ENCODE peak calls at places on chromosomes 7 and 10, in ten cellular contexts. W, D, A, Y, B, N, Z, M, U and I are unnamed samples.

GRCh38 chr10:67926956-67927355 is 42.5 kb downstream of the SIRT1 start:
- DNase-seq in W (no peak), D (no peak), A (no peak), Y (no peak), B (no peak), N (no peak), Z (no peak), M (no peak), U (no peak), I (no peak)

GRCh38 chr10:45199380-45199740 is 116.0 kb downstream of the OR13A1 start:
- DNase-seq in W (no peak), D (no peak), A (no peak), Y (no peak), B (no peak), N (no peak), Z (peak; percentile 61), M (no peak), U (no peak), I (no peak)

GRCh38 chr10:117363027-117363426 is 12.2 kb downstream of the PDZD8 start:
- DNase-seq in W (no peak), D (peak; percentile 80), A (peak; percentile 34), Y (peak; percentile 75), B (peak; percentile 81), N (peak; percentile 47), Z (no peak), M (no peak), U (no peak), I (no peak)

GRCh38 chr10:89025453-89025852 is 34.9 kb downstream of the FAS start:
- DNase-seq in W (no peak), D (no peak), A (no peak), Y (no peak), B (no peak), N (no peak), Z (no peak), M (no peak), U (no peak), I (no peak)

GRCh38 chr7:126450269-126450671 is 802.5 kb downstream of the GRM8 start:
- DNase-seq in W (no peak), D (no peak), A (peak; percentile 84), Y (no peak), B (no peak), N (no peak), Z (no peak), M (no peak), U (no peak), I (no peak)

GRCh38 chr7:139931190-139932007 is 102.3 kb downstream of the TBXAS1 start:
- DNase-seq in W (no peak), D (no peak), A (no peak), Y (no peak), B (no peak), N (no peak), Z (no peak), M (no peak), U (no peak), I (no peak)

GRCh38 chr10:126736737-126737136 is 66.2 kb upstream of the C10orf90 start:
- DNase-seq in W (no peak), D (peak; percentile 22), A (no peak), Y (no peak), B (peak; percentile 78), N (no peak), Z (no peak), M (no peak), U (no peak), I (no peak)

GRCh38 chr7:7221602-7222038 is 39.3 kb downstream of the C1GALT1 start:
- DNase-seq in W (no peak), D (peak; percentile 68), A (no peak), Y (peak; percentile 92), B (peak; percentile 81), N (peak; percentile 72), Z (no peak), M (no peak), U (no peak), I (no peak)

DNA sequence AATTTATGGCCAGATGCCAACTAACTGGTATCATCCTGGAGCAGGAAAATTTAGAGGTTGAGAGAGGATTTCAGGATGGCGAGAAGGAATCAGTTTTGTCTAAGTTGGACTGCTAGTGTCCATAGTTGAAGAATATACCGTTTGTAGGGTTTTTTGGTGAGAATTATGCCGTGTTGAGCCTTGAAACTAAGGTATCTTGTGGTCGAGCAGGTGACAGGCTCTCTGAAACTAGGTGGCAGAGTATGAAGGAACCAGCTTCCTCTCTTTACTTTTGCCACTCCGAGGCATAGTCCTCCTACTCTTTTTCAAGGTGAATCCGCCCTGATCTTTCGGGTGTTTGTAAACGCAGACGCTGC is 9.7 kb downstream of the MDFIC start:
- DNase-seq in W (no peak), D (no peak), A (peak; percentile 89), Y (no peak), B (no peak), N (no peak), Z (no peak), M (no peak), U (no peak), I (no peak)
- H3K4me3 ChIP-seq in W (no peak overlapping the region), D (no peak overlapping the region), A (peak overlapping the region; percentile 54), Y (no peak overlapping the region), B (no peak overlapping the region), N (no peak overlapping the region), Z (no peak overlapping the region), M (no peak overlapping the region), U (no peak overlapping the region), I (no peak overlapping the region)

GRCh38 chr10:113492181-113492580 is 60.7 kb upstream of the HABP2 start:
- DNase-seq in W (no peak), D (no peak), A (no peak), Y (no peak), B (peak; percentile 15), N (no peak), Z (no peak), M (no peak), U (no peak), I (no peak)

GRCh38 chr10:113496124-113496523 is 56.7 kb upstream of the HABP2 start:
- DNase-seq in W (no peak), D (no peak), A (no peak), Y (no peak), B (no peak), N (no peak), Z (no peak), M (no peak), U (no peak), I (no peak)

GRCh38 chr10:113494736-113495135 is 58.1 kb upstream of the HABP2 start:
- DNase-seq in W (no peak), D (no peak), A (no peak), Y (no peak), B (no peak), N (no peak), Z (no peak), M (no peak), U (no peak), I (no peak)

GRCh38 chr10:113493195-113493594 is 59.7 kb upstream of the HABP2 start:
- DNase-seq in W (no peak), D (peak; percentile 27), A (no peak), Y (peak; percentile 71), B (peak; percentile 68), N (no peak), Z (no peak), M (no peak), U (no peak), I (no peak)

DNA sequence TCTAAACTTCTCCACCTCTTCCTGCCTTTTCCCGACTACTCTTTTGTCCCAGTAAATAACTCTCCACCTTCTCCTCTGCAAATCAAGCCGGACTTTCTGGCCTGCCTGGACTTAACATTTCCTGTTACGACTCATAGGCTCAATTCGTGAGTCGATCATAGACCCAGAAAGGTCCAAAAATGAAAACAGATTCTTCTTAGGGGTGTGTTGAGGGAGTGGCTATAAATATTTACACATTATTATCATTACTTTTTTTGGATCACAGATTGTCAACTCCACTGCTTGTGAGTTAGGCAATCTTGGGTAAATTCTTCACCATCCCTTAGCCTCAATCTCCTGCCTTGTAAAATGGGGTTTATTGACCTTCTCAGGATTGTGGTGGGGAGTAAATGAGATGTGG is 58.9 kb upstream of the HABP2 start:
- DNase-seq in W (no peak), D (no peak), A (no peak), Y (peak; percentile 51), B (peak; percentile 8), N (no peak), Z (no peak), M (no peak), U (no peak), I (no peak)
- H3K4me3 ChIP-seq in W (no peak overlapping the region), D (no peak overlapping the region), A (no peak overlapping the region), Y (no peak overlapping the region), B (no peak overlapping the region), N (no peak overlapping the region), Z (no peak overlapping the region), M (no peak overlapping the region), U (no peak overlapping the region), I (no peak overlapping the region)

GRCh38 chr10:114521250-114521649 is 116.9 kb upstream of the AFAP1L2 start:
- DNase-seq in W (no peak), D (no peak), A (no peak), Y (no peak), B (no peak), N (no peak), Z (no peak), M (no peak), U (no peak), I (no peak)

GRCh38 chr10:114526497-114527238 is 122.4 kb upstream of the AFAP1L2 start:
- DNase-seq in W (peak; percentile 31), D (peak; percentile 63), A (peak; percentile 95), Y (peak; percentile 91), B (peak; percentile 70), N (no peak), Z (peak; percentile 90), M (peak; percentile 95), U (peak; percentile 58), I (peak; percentile 92)

GRCh38 chr10:114526112-114526496 is 121.8 kb upstream of the AFAP1L2 start:
- DNase-seq in W (no peak), D (no peak), A (peak; percentile 62), Y (no peak), B (peak; percentile 28), N (no peak), Z (no peak), M (no peak), U (no peak), I (no peak)

GRCh38 chr10:114525368-114525949 is 121.2 kb upstream of the AFAP1L2 start:
- DNase-seq in W (no peak), D (no peak), A (peak; percentile 32), Y (peak; percentile 74), B (peak; percentile 13), N (no peak), Z (no peak), M (no peak), U (no peak), I (no peak)

DNA sequence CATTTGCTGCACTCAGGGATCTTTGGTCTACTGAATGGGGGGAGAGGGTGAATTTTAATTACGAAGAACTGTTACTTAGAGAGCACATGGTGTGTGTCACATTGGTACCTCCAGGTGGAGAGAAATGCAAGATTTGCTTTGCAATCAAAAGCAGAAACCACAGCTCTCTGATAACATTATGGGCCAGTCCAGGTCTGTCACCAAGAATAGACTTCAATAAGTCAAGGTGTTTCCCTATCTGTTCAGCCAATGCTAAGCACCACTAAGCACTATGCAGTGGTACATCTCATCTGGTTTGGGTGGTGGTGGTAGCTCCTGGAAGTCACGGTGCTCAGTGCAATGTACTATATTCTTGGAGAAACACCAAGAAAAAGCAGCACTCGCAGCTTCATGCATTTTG is 119.6 kb upstream of the AFAP1L2 start:
- DNase-seq in W (no peak), D (no peak), A (no peak), Y (no peak), B (no peak), N (no peak), Z (no peak), M (no peak), U (no peak), I (no peak)
- H3K4me3 ChIP-seq in W (no peak overlapping the region), D (no peak overlapping the region), A (no peak overlapping the region), Y (no peak overlapping the region), B (no peak overlapping the region), N (no peak overlapping the region), Z (no peak overlapping the region), M (no peak overlapping the region), U (no peak overlapping the region), I (no peak overlapping the region)

GRCh38 chr7:101814996-101815825 is 2.2 kb upstream of the CUX1 start:
- DNase-seq in W (no peak), D (peak; percentile 15), A (peak; percentile 53), Y (peak; percentile 21), B (no peak), N (no peak), Z (peak; percentile 85), M (peak; percentile 92), U (peak; percentile 40), I (no peak)

GRCh38 chr7:101815826-101816488 is 1.5 kb upstream of the CUX1 start:
- DNase-seq in W (no peak), D (peak; percentile 79), A (peak; percentile 93), Y (peak; percentile 75), B (peak; percentile 71), N (no peak), Z (peak; percentile 89), M (peak; percentile 93), U (peak; percentile 74), I (peak; percentile 40)

GRCh38 chr7:101814081-101814995 is 3.1 kb upstream of the CUX1 start:
- DNase-seq in W (no peak), D (peak; percentile 57), A (peak; percentile 76), Y (peak; percentile 44), B (peak; percentile 45), N (peak; percentile 50), Z (peak; percentile 88), M (peak; percentile 93), U (peak; percentile 23), I (no peak)

GRCh38 chr7:101812595-101812994 is 4.8 kb upstream of the CUX1 start:
- DNase-seq in W (no peak), D (no peak), A (no peak), Y (no peak), B (no peak), N (no peak), Z (no peak), M (no peak), U (no peak), I (no peak)

DNA sequence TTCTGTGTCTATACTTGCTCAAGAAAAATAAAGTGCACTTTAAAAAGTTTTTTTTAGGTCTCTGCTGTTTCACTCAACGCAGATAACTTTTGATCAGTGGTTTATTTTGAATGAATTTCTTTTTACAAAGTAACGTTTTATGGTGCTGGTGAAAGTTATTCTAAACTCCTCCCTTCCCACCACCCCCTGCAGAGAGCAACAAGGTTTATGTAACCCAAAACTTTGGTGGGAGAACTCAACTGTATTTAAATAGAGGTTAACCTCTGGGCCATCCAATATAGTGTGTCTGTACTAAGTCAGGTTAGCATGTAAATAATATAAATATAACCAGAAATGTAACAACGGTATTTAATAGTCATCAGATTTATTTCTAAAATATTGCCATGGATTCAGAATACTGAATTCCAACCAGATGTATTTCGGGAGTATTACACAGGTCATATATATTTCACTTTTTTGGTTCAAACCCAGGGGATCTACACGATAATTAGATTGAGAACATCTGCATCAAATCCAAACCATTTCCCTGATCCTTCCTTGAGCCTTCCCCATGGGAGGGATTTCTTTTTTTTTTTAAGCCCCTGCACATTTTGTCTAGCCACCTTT is 3.9 kb upstream of the CUX1 start:
- DNase-seq in W (no peak), D (no peak), A (no peak), Y (no peak), B (no peak), N (no peak), Z (no peak), M (no peak), U (no peak), I (no peak)
- H3K4me3 ChIP-seq in W (peak overlapping the region; percentile 79), D (peak overlapping the region; percentile 75), A (peak overlapping the region; percentile 24), Y (peak overlapping the region; percentile 72), B (no peak overlapping the region), N (peak overlapping the region; percentile 66), Z (peak overlapping the region; percentile 94), M (peak overlapping the region; percentile 70), U (no peak overlapping the region), I (no peak overlapping the region)